ENCODE peak calls at places on chromosome 14, in eight cellular contexts. M is dorsolateral prefrontal cortex; D is ascending aorta; U is naive thymus-derived CD4-positive, alpha-beta T cell; Q is HepG2; F is psoas muscle; P is Caco-2; C is gastrocnemius medialis. S is an unnamed sample. For H3K27me3, the result is how much of the 10 kb centered on the place peaks cover.

GRCh38 chr14:31692376-31692781 is 131.2 kb downstream of the NUBPL start:
- DNase-seq in Q (no peak), F (no peak), M (no peak), D (no peak), C (no peak), U (no peak), P (no peak), S (no peak)

GRCh38 chr14:65101631-65102440 is 481 bp downstream of the MAX start:
- DNase-seq in M (no peak), Q (no peak), F (peak), P (peak), D (no peak), C (peak), U (peak), S (peak)

GRCh38 chr14:50726372-50727107 is 58.4 kb upstream of the SAV1 start:
- DNase-seq in P (no peak), C (no peak), M (no peak), Q (no peak), D (no peak), U (no peak), F (no peak), S (no peak)

GRCh38 chr14:60095781-60096450 is 4.2 kb downstream of the PCNX4 start:
- DNase-seq in Q (no peak), D (no peak), U (no peak), C (no peak), P (no peak), M (no peak), F (no peak), S (no peak)

GRCh38 chr14:103870891-103871595 is 23.7 kb upstream of the PPP1R13B start:
- DNase-seq in M (no peak), P (no peak), U (no peak), C (no peak), F (no peak), Q (no peak), D (no peak), S (no peak)

GRCh38 chr14:101657372-101657771 is 96.1 kb downstream of the DIO3 start:
- DNase-seq in P (no peak), Q (no peak), F (no peak), D (no peak), C (no peak), M (no peak), U (no peak), S (no peak)

GRCh38 chr14:91349481-91350074 is 68.0 kb downstream of the CCDC88C start:
- DNase-seq in U (peak), D (no peak), F (no peak), C (no peak), Q (no peak), P (no peak), M (no peak), S (no peak)

GRCh38 chr14:55136868-55137785 is 8.1 kb downstream of the LGALS3 start:
- DNase-seq in U (no peak), D (peak), M (peak), F (peak), Q (no peak), P (no peak), C (peak), S (peak)

GRCh38 chr14:53696217-53696965 is 260.2 kb downstream of the BMP4 start:
- DNase-seq in F (no peak), D (no peak), U (no peak), C (no peak), M (no peak), P (peak), Q (peak), S (no peak)

GRCh38 chr14:26394114-26394855 is 203.5 kb downstream of the NOVA1 start:
- DNase-seq in M (no peak), Q (no peak), D (no peak), F (no peak), C (no peak), U (no peak), P (peak), S (no peak)

GRCh38 chr14:101775756-101776292 is 14.3 kb downstream of the PPP2R5C start:
- DNase-seq in U (no peak), C (no peak), Q (no peak), F (no peak), D (no peak), M (no peak), P (no peak), S (no peak)

GRCh38 chr14:65910108-65910507 is 497.6 kb downstream of the FUT8 start:
- DNase-seq in Q (no peak), U (no peak), F (no peak), D (no peak), C (no peak), M (no peak), P (no peak), S (no peak)

GRCh38 chr14:102928412-102929348 is 6.2 kb downstream of the AMN start:
- DNase-seq in C (no peak), P (peak), U (peak), M (no peak), F (peak), D (no peak), Q (no peak), S (peak)

GRCh38 chr14:46198676-46199075 is 452.9 kb downstream of the RPL10L start:
- DNase-seq in F (no peak), C (no peak), D (no peak), P (no peak), Q (no peak), U (no peak), M (no peak), S (no peak)

GRCh38 chr14:49589387-49589786 is 3.2 kb upstream of the RPS29 start:
- DNase-seq in Q (no peak), U (no peak), C (no peak), M (no peak), D (no peak), F (no peak), P (no peak), S (no peak)

GRCh38 chr14:75515631-75515999 is 6.7 kb upstream of the BATF start:
- DNase-seq in U (no peak), M (no peak), F (no peak), D (no peak), Q (no peak), P (no peak), C (no peak), S (no peak)

GRCh38 chr14:64501326-64502171 is 2.1 kb downstream of the ZBTB25 start:
- DNase-seq in U (no peak), Q (peak), M (no peak), D (no peak), F (peak), P (peak), C (peak), S (peak)

GRCh38 chr14:86153480-86153879 is 623.5 kb downstream of the FLRT2 start:
- DNase-seq in U (no peak), F (no peak), Q (no peak), P (no peak), D (no peak), C (no peak), M (no peak), S (no peak)

GRCh38 chr14:104746951-104747481 is 5.9 kb upstream of the SIVA1 start:
- DNase-seq in D (no peak), F (peak), Q (no peak), P (no peak), U (no peak), C (peak), M (peak), S (no peak)

GRCh38 chr14:96965885-96966595 is 168.9 kb downstream of the VRK1 start:
- DNase-seq in U (no peak), C (no peak), D (no peak), F (no peak), P (no peak), Q (no peak), M (no peak), S (no peak)

GRCh38 chr14:50082308-50082742 is 34.0 kb downstream of the VCPKMT start:
- DNase-seq in F (no peak), Q (no peak), U (no peak), C (no peak), D (no peak), P (no peak), M (no peak), S (no peak)

GRCh38 chr14:57831981-57832380 is 33.9 kb downstream of the SLC35F4 start:
- DNase-seq in U (no peak), P (no peak), C (no peak), F (no peak), M (no peak), Q (no peak), D (no peak), S (no peak)

GRCh38 chr14:55122441-55122986 is 6.5 kb upstream of the LGALS3 start:
- DNase-seq in M (no peak), D (no peak), U (no peak), P (peak), Q (peak), C (no peak), F (no peak), S (peak)

GRCh38 chr14:72515779-72516770 is 377.8 kb downstream of the DPF3 start:
- DNase-seq in D (no peak), C (no peak), F (no peak), U (no peak), Q (no peak), M (no peak), P (no peak), S (peak)

GRCh38 chr14:94388027-94388895 is at the start of gene SERPINA1:
- DNase-seq in Q (peak), M (no peak), D (no peak), U (no peak), C (no peak), F (no peak), P (peak), S (no peak)

GRCh38 chr14:21070610-21071224 is 613 bp downstream of the ARHGEF40 start:
- DNase-seq in F (peak), M (no peak), P (peak), C (peak), Q (peak), D (no peak), U (no peak), S (peak)

GRCh38 chr14:35401853-35402252 is 2.7 kb downstream of the NFKBIA start:
- DNase-seq in F (peak), P (no peak), Q (no peak), C (peak), M (no peak), D (no peak), U (no peak), S (peak)

GRCh38 chr14:96160913-96161310 is 43.7 kb upstream of the BDKRB2 start:
- DNase-seq in U (no peak), C (no peak), P (no peak), M (no peak), F (no peak), D (no peak), Q (no peak), S (no peak)

GRCh38 chr14:67512463-67513134 is 20.5 kb upstream of the PLEKHH1 start:
- DNase-seq in M (no peak), C (no peak), F (no peak), U (no peak), P (no peak), D (no peak), Q (no peak), S (no peak)

GRCh38 chr14:91872517-91873470 is 5.5 kb upstream of the TC2N start:
- DNase-seq in M (no peak), F (peak), U (no peak), P (no peak), C (peak), Q (no peak), D (peak), S (peak)

GRCh38 chr14:94143711-94144110 is 14.3 kb upstream of the IFI27L2 start:
- DNase-seq in C (no peak), M (no peak), P (no peak), F (no peak), D (no peak), U (no peak), Q (no peak), S (no peak)

DNA sequence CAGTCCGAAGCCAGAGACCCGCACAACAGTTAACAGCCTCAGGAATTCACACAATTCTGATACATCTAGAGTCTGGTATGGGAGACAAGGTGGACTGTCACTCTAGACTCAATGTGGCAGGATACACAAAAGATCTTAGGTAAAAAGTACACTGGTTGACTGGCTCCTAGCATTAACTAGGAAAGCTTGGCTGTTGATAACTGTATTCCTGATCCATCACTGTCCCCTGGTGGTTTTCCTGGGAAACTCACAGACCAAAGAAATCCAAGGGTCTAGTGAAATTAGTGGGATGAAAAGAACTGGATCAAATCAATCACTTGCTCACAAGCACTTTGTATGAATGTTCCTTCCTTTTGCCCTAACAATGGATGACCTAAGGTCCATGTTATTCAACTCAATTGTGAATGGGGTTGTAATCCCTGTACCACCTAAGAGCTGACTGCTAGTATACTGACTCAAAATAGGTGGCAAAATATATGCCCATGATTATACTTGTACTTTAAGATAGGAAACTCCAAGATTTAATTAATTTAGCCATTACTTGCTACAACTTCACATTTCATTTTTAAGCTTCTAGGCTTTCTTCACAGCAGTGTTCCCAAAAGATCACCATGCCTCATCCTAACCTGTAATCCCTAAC is 14.0 kb downstream of the NPC2 start:
- DNase-seq in C (no peak), Q (peak), M (no peak), D (no peak), F (no peak), P (peak), U (no peak), S (no peak)
- H3K27me3 ChIP-seq in C (under half), Q (under half), M (under half), D (under half), F (under half), P (under half), U (under half), S (under half)

GRCh38 chr14:71267691-71268090 is 360.4 kb downstream of the PCNX1 start:
- DNase-seq in C (no peak), Q (no peak), U (no peak), D (no peak), F (no peak), P (no peak), M (no peak), S (no peak)
- H3K4me3 ChIP-seq in C (no peak), Q (no peak), U (peak), D (peak), F (no peak), P (no peak), M (no peak), S (no peak)

GRCh38 chr14:99260652-99261551 is 11.1 kb downstream of the BCL11B start:
- DNase-seq in P (no peak), F (no peak), D (no peak), M (no peak), C (no peak), U (peak), Q (no peak), S (no peak)
- H3K27me3 ChIP-seq in P (under half), F (under half), D (under half), M (under half), C (under half), U (under half), Q (under half), S (under half)

DNA sequence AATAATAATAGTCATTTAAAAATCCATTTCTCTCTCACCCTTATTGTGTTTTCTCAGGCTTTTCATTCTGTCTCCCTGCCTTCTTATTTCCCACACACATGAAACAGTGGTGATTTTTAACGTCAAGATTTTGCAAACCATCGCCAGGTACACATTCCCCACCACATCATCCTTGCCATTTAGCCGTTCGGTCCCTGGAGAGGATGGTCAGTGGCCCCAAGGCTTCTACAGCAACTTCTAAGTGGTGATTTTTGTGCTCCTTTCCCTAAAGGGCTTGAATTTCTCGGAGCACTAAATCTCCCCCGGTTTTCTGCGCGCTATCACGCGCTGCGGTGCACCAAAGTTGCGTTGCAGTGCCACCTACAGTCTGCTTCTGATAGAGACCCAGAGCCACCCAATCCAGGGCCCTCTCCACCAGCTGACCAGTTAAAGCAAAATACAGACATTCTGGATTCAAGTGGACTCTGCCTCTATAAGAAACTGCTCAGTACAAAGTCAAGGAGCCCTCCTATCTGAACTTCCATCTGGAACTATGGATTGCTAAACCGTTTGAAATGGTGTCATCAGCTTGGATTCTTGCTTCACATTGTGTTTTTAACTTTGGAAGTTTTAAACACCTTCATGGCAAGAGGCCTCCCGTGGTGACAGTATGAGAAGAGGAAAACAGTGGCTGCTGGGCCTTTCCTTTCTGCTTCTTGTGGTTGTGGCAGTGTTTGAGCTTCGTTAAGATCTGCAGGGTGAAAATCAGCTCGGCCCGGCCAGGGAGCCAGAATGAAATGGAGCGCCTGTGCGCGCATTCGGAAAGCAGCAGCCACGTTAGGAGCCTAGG is 234.0 kb downstream of the SPTSSA start:
- DNase-seq in F (peak), C (peak), D (no peak), Q (peak), M (peak), P (peak), U (peak), S (peak)
- H3K4me3 ChIP-seq in F (peak), C (no peak), D (peak), Q (no peak), M (peak), P (no peak), U (no peak), S (no peak)

GRCh38 chr14:69335421-69335820 is 62.7 kb downstream of the ERH start:
- DNase-seq in Q (no peak), P (no peak), U (no peak), M (no peak), D (no peak), F (no peak), C (no peak), S (no peak)

GRCh38 chr14:69334576-69334975 is 63.5 kb downstream of the ERH start:
- DNase-seq in M (no peak), Q (no peak), D (no peak), F (no peak), P (no peak), U (no peak), C (no peak), S (no peak)

GRCh38 chr14:69339426-69339825 is 58.7 kb downstream of the ERH start:
- DNase-seq in U (no peak), F (peak), P (no peak), D (no peak), M (no peak), C (no peak), Q (no peak), S (no peak)

GRCh38 chr14:69333791-69334337 is 64.2 kb downstream of the ERH start:
- DNase-seq in Q (no peak), P (no peak), F (no peak), M (no peak), U (no peak), D (no peak), C (no peak), S (no peak)

GRCh38 chr14:69337984-69338383 is 60.1 kb downstream of the ERH start:
- DNase-seq in D (no peak), P (no peak), U (no peak), M (no peak), C (no peak), F (no peak), Q (no peak), S (no peak)
- H3K27me3 ChIP-seq in D (under half), P (under half), U (under half), M (under half), C (under half), F (under half), Q (under half), S (under half)

S was measured in uterus.